ENCODE peak calls at places on chromosomes 4 and X, in four cellular contexts. One of them, this sample, is unnamed.

GRCh38 chrX:1248381-1249061 is 20.1 kb upstream of the CSF2RA start:
- DNase-seq in uterus: no peak
- DNase-seq in lower leg skin: no peak
- DNase-seq in HCT116: no peak
- DNase-seq in this sample: no peak

GRCh38 chr4:102399021-102399420 is 53.7 kb upstream of the SLC39A8 start:
- DNase-seq in uterus: no peak
- DNase-seq in lower leg skin: no peak
- DNase-seq in HCT116: no peak
- DNase-seq in this sample: no peak

GRCh38 chr4:75561789-75562188 is 5.9 kb downstream of the ODAPH start:
- DNase-seq in uterus: no peak
- DNase-seq in lower leg skin: no peak
- DNase-seq in HCT116: no peak
- DNase-seq in this sample: no peak

GRCh38 chr4:152037435-152037834 is 276.6 kb upstream of the GATB start:
- DNase-seq in uterus: no peak
- DNase-seq in lower leg skin: no peak
- DNase-seq in HCT116: no peak
- DNase-seq in this sample: no peak

GRCh38 chr4:119014658-119015057 is 121.0 kb upstream of the MYOZ2 start:
- DNase-seq in uterus: no peak
- DNase-seq in lower leg skin: no peak
- DNase-seq in HCT116: no peak
- DNase-seq in this sample: no peak

GRCh38 chrX:8413279-8413678 is 51.4 kb upstream of the VCX3B start:
- DNase-seq in uterus: no peak
- DNase-seq in lower leg skin: no peak
- DNase-seq in HCT116: no peak
- DNase-seq in this sample: no peak

GRCh38 chrX:92247076-92247475 is 467.9 kb downstream of the PCDH11X start:
- DNase-seq in uterus: no peak
- DNase-seq in lower leg skin: no peak
- DNase-seq in HCT116: no peak
- DNase-seq in this sample: no peak

GRCh38 chr4:78779280-78779679 is 3.1 kb downstream of the BMP2K start:
- DNase-seq in uterus: no peak
- DNase-seq in lower leg skin: no peak
- DNase-seq in HCT116: no peak
- DNase-seq in this sample: peak

GRCh38 chrX:31572396-31572795 is 500.6 kb upstream of the FTHL17 start:
- DNase-seq in uterus: no peak
- DNase-seq in lower leg skin: no peak
- DNase-seq in HCT116: no peak
- DNase-seq in this sample: no peak

GRCh38 chrX:38879631-38880220 is 78.5 kb downstream of the MID1IP1 start:
- DNase-seq in uterus: no peak
- DNase-seq in lower leg skin: no peak
- DNase-seq in HCT116: no peak
- DNase-seq in this sample: no peak

GRCh38 chr4:186948361-186949291 is 225.0 kb upstream of the FAT1 start:
- DNase-seq in uterus: no peak
- DNase-seq in lower leg skin: no peak
- DNase-seq in HCT116: no peak
- DNase-seq in this sample: no peak

GRCh38 chr4:81756973-81757372 is 285.3 kb upstream of the RASGEF1B start:
- DNase-seq in uterus: no peak
- DNase-seq in lower leg skin: no peak
- DNase-seq in HCT116: no peak
- DNase-seq in this sample: peak

GRCh38 chrX:26442340-26442739 is 226.4 kb downstream of the MAGEB5 start:
- DNase-seq in uterus: no peak
- DNase-seq in lower leg skin: no peak
- DNase-seq in HCT116: peak
- DNase-seq in this sample: peak

GRCh38 chrX:39899876-39900787 is 197.6 kb downstream of the BCOR start:
- DNase-seq in uterus: no peak
- DNase-seq in lower leg skin: no peak
- DNase-seq in HCT116: no peak
- DNase-seq in this sample: no peak

GRCh38 chr4:31737419-31737818 is 1017.2 kb downstream of the PCDH7 start:
- DNase-seq in uterus: no peak
- DNase-seq in lower leg skin: no peak
- DNase-seq in HCT116: no peak
- DNase-seq in this sample: no peak

GRCh38 chrX:139949703-139950102 is 15.6 kb downstream of the CXorf66 start:
- DNase-seq in uterus: no peak
- DNase-seq in lower leg skin: no peak
- DNase-seq in HCT116: no peak
- DNase-seq in this sample: no peak

DNA sequence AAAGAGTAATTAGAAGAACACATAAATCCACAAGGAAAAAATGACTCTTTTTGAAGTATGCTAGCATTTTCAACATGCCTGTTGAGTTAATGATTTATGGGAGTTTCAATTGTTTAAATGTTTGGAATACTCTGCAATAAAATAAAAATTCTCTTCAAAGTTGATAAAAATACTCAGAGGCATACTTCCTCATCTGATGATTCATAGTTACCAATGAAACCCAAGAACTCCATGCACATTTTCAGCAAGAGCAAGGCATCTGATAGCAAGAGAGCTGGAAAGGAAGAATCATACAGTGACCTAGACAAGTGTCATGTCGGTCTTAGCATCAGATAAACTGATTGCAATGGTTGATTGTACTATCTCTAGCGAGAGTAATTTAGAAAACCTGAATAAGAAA is 443.7 kb upstream of the ATOH1 start:
- DNase-seq in uterus: no peak
- DNase-seq in lower leg skin: no peak
- DNase-seq in HCT116: no peak
- DNase-seq in this sample: no peak
- TF ChIP-seq POLR2A in uterus: no peak
- TF ChIP-seq POLR2A in lower leg skin: no peak
- TF ChIP-seq POLR2A in HCT116: no peak
- TF ChIP-seq POLR2A in this sample: no peak

DNA sequence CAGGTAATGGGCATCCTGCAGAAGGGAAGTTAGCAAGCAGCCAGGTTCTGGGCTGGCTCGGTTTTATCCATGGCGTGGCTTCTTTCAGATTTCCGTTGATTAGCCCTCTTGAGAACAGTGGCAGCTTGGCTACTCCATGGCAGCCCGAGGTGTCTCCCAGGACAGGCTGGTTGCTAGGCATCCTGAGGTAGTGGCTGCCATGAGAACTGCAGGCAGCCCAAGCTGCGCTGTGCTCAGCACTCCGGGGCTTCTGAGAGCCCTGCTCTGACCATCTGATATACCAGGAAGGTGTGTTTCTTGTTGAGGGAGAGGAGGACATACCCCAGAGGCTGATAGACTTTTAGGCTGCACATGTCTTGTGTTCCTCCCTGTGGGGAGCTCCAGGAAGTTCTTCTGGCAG is 253.4 kb upstream of the CASK start:
- DNase-seq in uterus: no peak
- DNase-seq in lower leg skin: no peak
- DNase-seq in HCT116: no peak
- DNase-seq in this sample: no peak
- TF ChIP-seq POLR2A in uterus: no peak
- TF ChIP-seq POLR2A in lower leg skin: no peak
- TF ChIP-seq POLR2A in HCT116: no peak
- TF ChIP-seq POLR2A in this sample: no peak

GRCh38 chr4:185396724-185397402 is at the start of gene ANKRD37:
- DNase-seq in uterus: no peak
- DNase-seq in lower leg skin: no peak
- DNase-seq in HCT116: no peak
- DNase-seq in this sample: no peak

GRCh38 chr4:185395255-185395955 is at the start of gene LRP2BP:
- DNase-seq in uterus: no peak
- DNase-seq in lower leg skin: no peak
- DNase-seq in HCT116: no peak
- DNase-seq in this sample: peak

GRCh38 chr4:185398618-185399017 is 2.0 kb downstream of the ANKRD37 start:
- DNase-seq in uterus: no peak
- DNase-seq in lower leg skin: no peak
- DNase-seq in HCT116: no peak
- DNase-seq in this sample: no peak

GRCh38 chr4:185394568-185395254 is 1.0 kb downstream of the LRP2BP start:
- DNase-seq in uterus: no peak
- DNase-seq in lower leg skin: no peak
- DNase-seq in HCT116: no peak
- DNase-seq in this sample: no peak

DNA sequence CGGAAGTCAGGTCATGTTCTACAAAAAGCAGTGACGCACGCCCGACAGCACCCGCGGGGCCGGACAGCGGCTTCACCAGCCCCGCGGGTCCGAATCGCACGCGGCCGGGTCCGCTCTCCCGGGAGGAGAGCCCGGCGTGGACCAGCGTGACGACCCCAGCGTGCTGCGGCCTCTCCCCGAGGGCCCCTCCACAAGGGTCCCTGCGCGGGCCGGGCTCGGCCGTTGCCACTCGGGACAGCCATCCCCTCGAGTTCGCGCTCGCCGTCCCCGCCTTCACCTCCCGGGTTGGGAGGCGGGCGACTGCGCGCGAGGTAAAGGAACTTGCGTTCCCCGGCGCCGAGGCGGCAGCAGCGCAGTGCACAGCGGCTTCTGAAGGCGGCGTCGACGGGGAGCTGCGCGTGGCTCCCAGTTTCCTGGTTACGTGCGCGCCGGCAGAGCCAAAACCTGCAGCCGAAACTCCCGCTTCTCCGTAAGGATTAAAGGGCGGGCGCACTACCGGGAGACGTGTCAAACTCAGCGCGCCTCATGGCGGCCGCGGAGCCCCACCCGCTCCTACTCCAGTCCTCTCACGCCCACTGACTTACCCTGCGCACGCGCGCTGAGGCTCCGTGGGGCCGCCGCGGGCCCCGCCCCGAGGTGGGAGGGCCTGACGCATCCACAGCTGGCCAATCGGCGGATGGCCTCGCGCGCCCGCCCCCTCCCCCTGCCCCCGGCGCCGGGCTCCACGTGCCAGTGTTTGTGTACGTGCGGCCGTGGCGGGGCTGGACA is 416 bp upstream of the LRP2BP start:
- DNase-seq in uterus: peak
- DNase-seq in lower leg skin: peak
- DNase-seq in HCT116: peak
- DNase-seq in this sample: peak
- TF ChIP-seq POLR2A in uterus: peak
- TF ChIP-seq POLR2A in lower leg skin: peak
- TF ChIP-seq POLR2A in HCT116: peak
- TF ChIP-seq POLR2A in this sample: peak

DNA sequence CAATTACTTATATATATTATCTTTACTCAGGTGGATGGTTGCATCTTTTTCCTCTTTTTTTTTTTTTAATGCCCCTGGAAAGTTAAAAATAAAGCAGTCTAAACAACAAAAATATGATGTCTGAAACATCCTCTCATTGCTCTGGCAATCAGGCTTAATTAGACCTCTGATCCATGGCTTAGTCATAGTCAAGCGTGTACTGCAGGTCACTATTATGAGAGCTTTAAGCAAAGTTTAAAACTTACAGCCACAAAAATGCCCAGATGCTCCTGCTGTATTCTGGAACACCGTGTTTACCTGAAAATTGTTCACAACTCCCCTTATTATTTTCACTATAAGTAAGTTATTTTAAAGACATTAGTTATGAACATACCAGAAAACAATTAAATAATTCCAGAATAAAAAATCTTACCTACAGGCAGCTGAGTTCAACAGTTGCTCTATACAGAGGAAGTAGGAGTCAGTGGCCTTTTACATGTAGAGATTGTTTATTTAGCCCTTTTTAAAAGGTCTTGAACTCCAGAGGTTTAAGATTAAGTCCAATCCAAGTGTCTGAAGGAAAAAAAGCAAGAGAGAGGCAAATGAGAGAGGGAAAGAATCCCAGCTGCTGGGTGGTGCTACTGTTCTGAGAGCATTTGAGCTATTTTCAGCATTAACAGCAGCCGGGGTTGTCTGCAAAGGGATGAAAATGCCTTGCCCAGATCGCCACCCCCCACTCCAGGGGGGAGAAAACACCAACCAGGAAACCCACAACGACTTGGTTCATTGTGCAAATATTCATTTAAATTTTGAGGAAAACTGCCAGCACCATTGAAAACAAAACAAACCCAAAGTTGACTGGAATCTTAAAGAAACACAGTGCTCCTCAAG is 36.9 kb downstream of the SORBS2 start:
- DNase-seq in uterus: no peak
- DNase-seq in lower leg skin: no peak
- DNase-seq in HCT116: no peak
- DNase-seq in this sample: no peak
- TF ChIP-seq POLR2A in uterus: no peak
- TF ChIP-seq POLR2A in lower leg skin: no peak
- TF ChIP-seq POLR2A in HCT116: no peak
- TF ChIP-seq POLR2A in this sample: no peak

GRCh38 chr4:138199568-138200235 is 42.4 kb downstream of the SLC7A11 start:
- DNase-seq in uterus: no peak
- DNase-seq in lower leg skin: no peak
- DNase-seq in HCT116: peak
- DNase-seq in this sample: no peak
- TF ChIP-seq POLR2A in uterus: no peak
- TF ChIP-seq POLR2A in lower leg skin: no peak
- TF ChIP-seq POLR2A in HCT116: no peak
- TF ChIP-seq POLR2A in this sample: no peak

DNA sequence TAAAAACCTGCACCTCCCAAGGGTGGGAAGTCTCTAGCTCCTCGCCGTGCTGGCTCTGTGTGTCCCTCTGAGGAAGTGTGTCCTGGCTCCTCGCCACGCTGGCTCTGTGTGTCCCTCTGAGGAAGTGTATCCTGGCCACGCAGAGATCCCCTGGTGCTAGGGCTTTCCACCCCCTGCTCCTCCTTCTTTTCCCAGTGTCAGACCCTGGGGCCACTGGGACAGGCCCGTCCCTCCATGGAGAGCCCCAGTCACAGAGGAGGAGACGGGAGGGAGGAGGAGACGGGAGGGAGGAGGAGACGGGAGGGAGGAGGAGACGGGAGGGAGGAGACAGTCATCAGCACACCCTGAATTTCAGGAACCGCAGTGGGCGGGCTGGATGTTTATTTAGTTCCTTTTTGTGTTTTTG is 53.8 kb upstream of the HGFAC start:
- DNase-seq in uterus: peak
- DNase-seq in lower leg skin: peak
- DNase-seq in HCT116: no peak
- DNase-seq in this sample: no peak
- TF ChIP-seq POLR2A in uterus: no peak
- TF ChIP-seq POLR2A in lower leg skin: no peak
- TF ChIP-seq POLR2A in HCT116: no peak
- TF ChIP-seq POLR2A in this sample: no peak

GRCh38 chr4:1870578-1871443 is at the start of gene NSD2:
- DNase-seq in uterus: peak
- DNase-seq in lower leg skin: peak
- DNase-seq in HCT116: peak
- DNase-seq in this sample: peak
- TF ChIP-seq POLR2A in uterus: peak
- TF ChIP-seq POLR2A in lower leg skin: no peak
- TF ChIP-seq POLR2A in HCT116: peak
- TF ChIP-seq POLR2A in this sample: peak

This sample was measured in erythroblast.